ENCODE peak calls at places on chromosomes 16 and 17, in ten cellular contexts. X is lung, G is NCI-H524 treated with DMSO at 0.1 percent for 48 hours, B is lower leg skin, S is ecto neural progenitor cell, L is AG08395, D is left ventricle myocardium inferior, H is NCI-H774, P is ovary, J is NCI-H510A treated with DMSO at 0.1 percent for 48 hours. Y is an unnamed sample.

GRCh38 chr16:84925092-84925772 is 86.1 kb downstream of the ZDHHC7 start:
- DNase-seq in J (peak; percentile 38), S (peak; percentile 71), G (no peak), D (peak; percentile 67), B (no peak), L (peak; percentile 58), P (peak; percentile 67), H (no peak), X (peak; percentile 58), Y (no peak)

GRCh38 chr16:15919331-15919730 is 30.1 kb upstream of the ABCC1 start:
- DNase-seq in L (no peak), S (no peak), G (no peak), J (no peak), X (no peak), P (no peak), H (no peak), D (no peak), B (no peak), Y (no peak)

GRCh38 chr17:73388578-73388905 is 76.7 kb upstream of the CDC42EP4 start:
- DNase-seq in H (no peak), X (no peak), G (no peak), P (no peak), J (no peak), D (no peak), L (no peak), B (no peak), S (no peak), Y (no peak)

GRCh38 chr16:51877686-51878085 is 669.3 kb downstream of the TOX3 start:
- DNase-seq in P (no peak), L (no peak), D (no peak), X (no peak), H (no peak), B (no peak), J (no peak), S (no peak), G (no peak), Y (no peak)

GRCh38 chr16:23403547-23403946 is 49.4 kb downstream of the COG7 start:
- DNase-seq in B (no peak), J (no peak), P (no peak), G (peak; percentile 63), D (no peak), L (no peak), S (no peak), H (no peak), X (no peak), Y (no peak)

GRCh38 chr16:49924078-49924477 is 68.2 kb upstream of the ZNF423 start:
- DNase-seq in S (no peak), P (no peak), B (no peak), H (no peak), D (no peak), J (no peak), L (no peak), X (no peak), G (no peak), Y (no peak)

GRCh38 chr17:39653316-39653661 is 11.9 kb upstream of the TCAP start:
- DNase-seq in J (no peak), X (no peak), D (no peak), P (no peak), S (no peak), L (no peak), B (no peak), G (no peak), H (no peak), Y (no peak)

GRCh38 chr16:48383877-48384304 is 1.3 kb downstream of the SIAH1 start:
- DNase-seq in J (peak; percentile 64), G (no peak), S (peak; percentile 49), H (no peak), X (no peak), D (no peak), B (no peak), L (no peak), P (no peak), Y (no peak)

GRCh38 chr17:49495842-49496182 is 719 bp downstream of the NGFR start:
- DNase-seq in G (no peak), J (no peak), X (no peak), D (no peak), S (peak; percentile 76), H (no peak), P (no peak), L (no peak), B (no peak), Y (no peak)

GRCh38 chr16:2692251-2692947 is 10.1 kb downstream of the KCTD5 start:
- DNase-seq in J (no peak), X (no peak), P (peak; percentile 24), L (no peak), D (peak; percentile 49), B (no peak), H (no peak), G (no peak), S (no peak), Y (no peak)

GRCh38 chr17:77656054-77656453 is 302.4 kb upstream of the TNRC6C start:
- DNase-seq in X (no peak), B (no peak), H (no peak), P (no peak), L (no peak), D (no peak), G (no peak), J (no peak), S (no peak), Y (no peak)

GRCh38 chr17:68221786-68222185 is 26.1 kb upstream of the AMZ2 start:
- DNase-seq in X (no peak), P (no peak), D (no peak), H (no peak), S (no peak), J (no peak), B (no peak), G (no peak), L (no peak), Y (no peak)

GRCh38 chr16:85422374-85423185 is 190.5 kb upstream of the GSE1 start:
- DNase-seq in H (no peak), L (no peak), S (peak; percentile 73), G (no peak), J (peak; percentile 42), X (peak; percentile 81), P (peak; percentile 58), D (peak; percentile 5), B (no peak), Y (no peak)

GRCh38 chr17:19447085-19447583 is 36.1 kb downstream of the RNF112 start:
- DNase-seq in D (no peak), P (peak; percentile 76), B (peak; percentile 84), G (peak; percentile 34), S (peak; percentile 86), L (peak; percentile 80), J (peak; percentile 86), X (peak; percentile 74), H (peak; percentile 39), Y (no peak)

GRCh38 chr16:85309656-85310587 is 197.7 kb upstream of the CIBAR2 start:
- DNase-seq in D (peak; percentile 48), X (no peak), G (peak; percentile 79), P (no peak), S (no peak), B (no peak), J (peak; percentile 54), L (no peak), H (no peak), Y (no peak)

GRCh38 chr17:76546556-76547182 is 6.8 kb downstream of the PRCD start:
- DNase-seq in H (no peak), P (no peak), G (no peak), J (no peak), L (no peak), B (no peak), X (no peak), D (no peak), S (no peak), Y (no peak)

GRCh38 chr17:7886227-7887037 is 2.2 kb upstream of the CHD3 start:
- DNase-seq in G (no peak), L (no peak), B (no peak), J (peak; percentile 74), X (peak; percentile 37), P (peak; percentile 63), H (no peak), S (peak; percentile 77), D (no peak), Y (no peak)

GRCh38 chr16:55297062-55297909 is 26.7 kb upstream of the IRX6 start:
- DNase-seq in L (no peak), D (no peak), H (no peak), B (no peak), X (no peak), J (peak; percentile 68), S (no peak), G (peak; percentile 78), P (no peak), Y (no peak)

GRCh38 chr16:69890114-69890890 is 60.8 kb upstream of the CLEC18A start:
- DNase-seq in B (peak; percentile 76), L (peak; percentile 69), G (no peak), S (peak; percentile 58), D (peak; percentile 49), X (no peak), P (peak; percentile 39), J (peak; percentile 12), H (peak; percentile 59), Y (no peak)

GRCh38 chr17:39057807-39058206 is 90.6 kb upstream of the FBXO47 start:
- DNase-seq in L (no peak), B (no peak), P (no peak), G (no peak), D (no peak), S (no peak), X (no peak), J (peak; percentile 26), H (no peak), Y (no peak)

GRCh38 chr16:89922884-89923639 is at the start of gene TUBB3:
- DNase-seq in J (no peak), S (peak; percentile 91), G (no peak), L (peak; percentile 96), X (peak; percentile 46), B (no peak), P (peak; percentile 50), D (peak; percentile 80), H (peak; percentile 46), Y (no peak)

GRCh38 chr16:49567940-49568339 is 194.3 kb downstream of the C16orf78 start:
- DNase-seq in H (no peak), S (no peak), G (no peak), L (no peak), D (no peak), J (no peak), P (no peak), X (no peak), B (no peak), Y (no peak)

GRCh38 chr17:76688165-76688622 is 22.6 kb downstream of the MXRA7 start:
- DNase-seq in P (peak; percentile 67), S (no peak), B (no peak), D (no peak), J (no peak), L (peak; percentile 41), H (no peak), G (no peak), X (no peak), Y (no peak)

GRCh38 chr16:7268182-7268581 is 64.5 kb upstream of the RBFOX1 start:
- DNase-seq in H (peak; percentile 39), L (no peak), D (no peak), S (peak; percentile 59), B (no peak), P (no peak), G (no peak), X (no peak), J (no peak), Y (no peak)

GRCh38 chr16:57866529-57866918 is 64.2 kb upstream of the KIFC3 start:
- DNase-seq in X (no peak), H (no peak), G (no peak), D (no peak), B (no peak), L (no peak), J (peak; percentile 65), P (no peak), S (no peak), Y (no peak)